ENCODE peak calls at places on chromosomes 7 and 10, in five cellular contexts. O is breast epithelium, F is B cell, P is NCI-H1930, N is Caco-2. X is an unnamed sample.

GRCh38 chr7:17665029-17665428 is 275.3 kb downstream of the SNX13 start:
- DNase-seq in P (no peak), F (no peak), N (no peak), O (no peak), X (no peak)

GRCh38 chr7:76054129-76055120 is 6.5 kb downstream of the MDH2 start:
- DNase-seq in F (no peak), P (no peak), O (peak; percentile 22), N (peak; percentile 56), X (peak; percentile 47)

GRCh38 chr7:28165221-28165807 is 15.3 kb downstream of the JAZF1 start:
- DNase-seq in N (no peak), P (no peak), O (no peak), F (peak; percentile 66), X (no peak)

GRCh38 chr10:22849077-22849810 is 78.6 kb upstream of the ARMC3 start:
- DNase-seq in F (no peak), N (no peak), O (peak; percentile 83), P (no peak), X (no peak)

GRCh38 chr7:128727239-128727638 is 11.9 kb upstream of the CALU start:
- DNase-seq in N (no peak), P (no peak), F (no peak), O (no peak), X (no peak)

GRCh38 chr10:33129987-33130386 is 172.0 kb upstream of the ITGB1 start:
- DNase-seq in O (no peak), P (no peak), F (no peak), N (no peak), X (peak; percentile 26)

GRCh38 chr10:82813856-82814255 is 938.9 kb downstream of the NRG3 start:
- DNase-seq in F (no peak), O (no peak), P (no peak), N (peak; percentile 74), X (no peak)

GRCh38 chr10:110634527-110635209 is 9.5 kb upstream of the RBM20 start:
- DNase-seq in N (no peak), O (peak; percentile 59), P (no peak), F (no peak), X (no peak)

GRCh38 chr10:15122477-15123030 is 25.4 kb downstream of the RPP38 start:
- DNase-seq in F (no peak), O (no peak), P (no peak), N (no peak), X (no peak)

GRCh38 chr7:63900394-63901203 is 98.0 kb upstream of the ZNF722 start:
- DNase-seq in F (peak; percentile 89), N (no peak), P (peak; percentile 97), O (peak; percentile 95), X (no peak)

GRCh38 chr7:98199131-98199530 is 12.1 kb upstream of the BHLHA15 start:
- DNase-seq in F (no peak), O (no peak), P (no peak), N (no peak), X (no peak)